ENCODE peak calls at places on chromosomes 2 and 18, in four cellular contexts. P is nephron progenitor cell, H is endothelial cell, T is NB4. X is an unnamed sample.

GRCh38 chr2:236720974-236721600 is 151.5 kb downstream of the ACKR3 start:
- DNase-seq in P (no peak), H (no peak), T (no peak), X (no peak)

GRCh38 chr2:235763816-235764215 is 270.0 kb downstream of the AGAP1 start:
- DNase-seq in P (no peak), H (no peak), T (no peak), X (no peak)

GRCh38 chr2:217004636-217005035 is 144.8 kb upstream of the TNP1 start:
- DNase-seq in P (no peak), H (no peak), T (no peak), X (no peak)

GRCh38 chr2:20613342-20613916 is 37.5 kb downstream of the HS1BP3 start:
- DNase-seq in P (no peak), H (no peak), T (no peak), X (no peak)

GRCh38 chr2:18047896-18048657 is 169.6 kb downstream of the KCNS3 start:
- DNase-seq in P (no peak), H (no peak), T (no peak), X (no peak)

GRCh38 chr18:63505566-63506335 is 29.0 kb downstream of the SERPINB5 start:
- DNase-seq in P (peak), H (peak), T (peak), X (no peak)

GRCh38 chr18:12769644-12770440 is 67.0 kb downstream of the PSMG2 start:
- DNase-seq in P (no peak), H (no peak), T (no peak), X (no peak)

GRCh38 chr2:186848873-186849578 is at the start of gene ZSWIM2:
- DNase-seq in P (peak), H (peak), T (no peak), X (peak)

GRCh38 chr2:120346667-120347358 is 877 bp downstream of the INHBB start:
- DNase-seq in P (peak), H (no peak), T (peak), X (peak)

GRCh38 chr18:46369323-46369722 is 265.1 kb downstream of the HAUS1 start:
- DNase-seq in P (no peak), H (peak), T (no peak), X (no peak)

GRCh38 chr18:75607701-75608100 is 180.2 kb upstream of the SMIM21 start:
- DNase-seq in P (no peak), H (no peak), T (no peak), X (no peak)

GRCh38 chr2:86221066-86221684 is 21.9 kb downstream of the MRPL35 start:
- DNase-seq in P (peak), H (peak), T (peak), X (peak)

GRCh38 chr2:149686677-149687427 is 99.3 kb upstream of the MMADHC start:
- DNase-seq in P (no peak), H (no peak), T (no peak), X (peak)

GRCh38 chr18:51716277-51716676 is 518.8 kb upstream of the MEX3C start:
- DNase-seq in P (no peak), H (no peak), T (no peak), X (no peak)

GRCh38 chr2:85524567-85524923 is 14.4 kb upstream of the MAT2A start:
- DNase-seq in P (no peak), H (no peak), T (peak), X (peak)

GRCh38 chr2:3332133-3332532 is 45.5 kb downstream of the EIPR1 start:
- DNase-seq in P (no peak), H (no peak), T (no peak), X (no peak)

GRCh38 chr2:88836351-88836750 is 144.9 kb downstream of the RPIA start:
- DNase-seq in P (no peak), H (no peak), T (no peak), X (no peak)

GRCh38 chr18:69250305-69251151 is 150.2 kb upstream of the DOK6 start:
- DNase-seq in P (no peak), H (no peak), T (no peak), X (no peak)

GRCh38 chr2:73981081-73981968 is 3.4 kb upstream of the TET3 start:
- DNase-seq in P (peak), H (peak), T (peak), X (peak)

GRCh38 chr2:98772531-98772930 is 41.6 kb upstream of the MGAT4A start:
- DNase-seq in P (no peak), H (no peak), T (peak), X (no peak)

GRCh38 chr2:96082211-96083063 is 33.9 kb downstream of the ADRA2B start:
- DNase-seq in P (no peak), H (no peak), T (no peak), X (no peak)

GRCh38 chr2:209872675-209873074 is 101.0 kb downstream of the UNC80 start:
- DNase-seq in P (peak), H (peak), T (peak), X (no peak)

GRCh38 chr2:239326831-239327535 is 73.8 kb downstream of the HDAC4 start:
- DNase-seq in P (no peak), H (no peak), T (peak), X (no peak)

GRCh38 chr2:98749053-98749450 is 18.1 kb upstream of the MGAT4A start:
- DNase-seq in P (no peak), H (no peak), T (peak), X (no peak)

GRCh38 chr2:189285962-189286648 is 106.5 kb upstream of the COL5A2 start:
- DNase-seq in P (no peak), H (no peak), T (no peak), X (no peak)

GRCh38 chr2:20507166-20507692 is 60.4 kb downstream of the RHOB start:
- DNase-seq in P (no peak), H (no peak), T (peak), X (no peak)

GRCh38 chr2:180539541-180539940 is 440.9 kb upstream of the UBE2E3 start:
- DNase-seq in P (no peak), H (no peak), T (peak), X (no peak)

GRCh38 chr2:2664989-2665833 is 334.1 kb upstream of the MYT1L start:
- DNase-seq in P (no peak), H (no peak), T (peak), X (peak)

GRCh38 chr2:238257786-238258700 is 18.2 kb upstream of the HES6 start:
- DNase-seq in P (peak), H (no peak), T (no peak), X (no peak)

GRCh38 chr2:197705912-197706838 is 1.0 kb downstream of the MARS2 start:
- DNase-seq in P (peak), H (peak), T (peak), X (no peak)

GRCh38 chr2:14524041-14524802 is 108.3 kb upstream of the LRATD1 start:
- DNase-seq in P (no peak), H (no peak), T (no peak), X (no peak)

GRCh38 chr2:26982102-26982742 is 11.8 kb downstream of the MAPRE3 start:
- DNase-seq in P (no peak), H (peak), T (peak), X (no peak)

GRCh38 chr18:65091737-65092329 is 659.0 kb upstream of the CDH7 start:
- DNase-seq in P (peak), H (peak), T (peak), X (peak)

GRCh38 chr18:58618822-58619553 is 9.9 kb downstream of the ALPK2 start:
- DNase-seq in P (no peak), H (no peak), T (no peak), X (no peak)

GRCh38 chr2:55581875-55582547 is 35.4 kb downstream of the PPP4R3B start:
- DNase-seq in P (no peak), H (no peak), T (no peak), X (no peak)

GRCh38 chr18:71398530-71398929 is 1109.7 kb downstream of the SOCS6 start:
- DNase-seq in P (peak), H (no peak), T (peak), X (peak)

GRCh38 chr2:181185948-181186347 is 205.5 kb downstream of the UBE2E3 start:
- DNase-seq in P (no peak), H (no peak), T (no peak), X (no peak)

GRCh38 chr18:56168049-56168781 is 470.2 kb downstream of the TXNL1 start:
- DNase-seq in P (no peak), H (no peak), T (no peak), X (no peak)